ENCODE peak calls at places on chromosomes 7 and 10, in ten cellular contexts. One of them, this sample, is unnamed.

GRCh38 chr7:22332481-22332880 is 24.5 kb downstream of the RAPGEF5 start:
- DNase-seq in Peyer's patch: no peak
- DNase-seq in cerebellar cortex: no peak
- DNase-seq in stimulated activated CD4-positive, alpha-beta T cell treated with anti-CD3 and anti-CD28 coated beads, Interleukin-2, amount 100 ng/mL, for 48 hours: no peak
- DNase-seq in ACHN: peak; percentile 80
- DNase-seq in EL: no peak
- DNase-seq in GM12865: no peak
- DNase-seq in CD8-positive, alpha-beta T cell: no peak
- DNase-seq in kidney tubule cell: peak; percentile 73
- DNase-seq in IMR-90: no peak
- DNase-seq in this sample: no peak

GRCh38 chr10:27558612-27559020 is 54.5 kb downstream of the RAB18 start:
- DNase-seq in GM12865: peak; percentile 67
- DNase-seq in IMR-90: peak; percentile 55
- DNase-seq in stimulated activated CD4-positive, alpha-beta T cell treated with anti-CD3 and anti-CD28 coated beads, Interleukin-2, amount 100 ng/mL, for 48 hours: peak; percentile 2
- DNase-seq in ACHN: peak; percentile 56
- DNase-seq in Peyer's patch: no peak
- DNase-seq in kidney tubule cell: peak; percentile 64
- DNase-seq in cerebellar cortex: peak; percentile 55
- DNase-seq in EL: peak; percentile 79
- DNase-seq in CD8-positive, alpha-beta T cell: peak; percentile 19
- DNase-seq in this sample: peak; percentile 59

GRCh38 chr10:24929056-24929544 is 23.3 kb downstream of the PRTFDC1 start:
- DNase-seq in stimulated activated CD4-positive, alpha-beta T cell treated with anti-CD3 and anti-CD28 coated beads, Interleukin-2, amount 100 ng/mL, for 48 hours: no peak
- DNase-seq in GM12865: no peak
- DNase-seq in ACHN: no peak
- DNase-seq in cerebellar cortex: no peak
- DNase-seq in Peyer's patch: no peak
- DNase-seq in kidney tubule cell: no peak
- DNase-seq in EL: no peak
- DNase-seq in CD8-positive, alpha-beta T cell: no peak
- DNase-seq in IMR-90: no peak
- DNase-seq in this sample: no peak

GRCh38 chr7:84675633-84676034 is 481.0 kb upstream of the SEMA3A start:
- DNase-seq in EL: no peak
- DNase-seq in GM12865: peak; percentile 23
- DNase-seq in Peyer's patch: no peak
- DNase-seq in kidney tubule cell: peak; percentile 62
- DNase-seq in ACHN: no peak
- DNase-seq in CD8-positive, alpha-beta T cell: no peak
- DNase-seq in stimulated activated CD4-positive, alpha-beta T cell treated with anti-CD3 and anti-CD28 coated beads, Interleukin-2, amount 100 ng/mL, for 48 hours: no peak
- DNase-seq in cerebellar cortex: no peak
- DNase-seq in IMR-90: no peak
- DNase-seq in this sample: no peak

GRCh38 chr7:73903321-73904218 is 42.6 kb downstream of the TMEM270 start:
- DNase-seq in IMR-90: no peak
- DNase-seq in ACHN: no peak
- DNase-seq in stimulated activated CD4-positive, alpha-beta T cell treated with anti-CD3 and anti-CD28 coated beads, Interleukin-2, amount 100 ng/mL, for 48 hours: no peak
- DNase-seq in GM12865: no peak
- DNase-seq in kidney tubule cell: no peak
- DNase-seq in cerebellar cortex: no peak
- DNase-seq in CD8-positive, alpha-beta T cell: no peak
- DNase-seq in EL: no peak
- DNase-seq in Peyer's patch: no peak
- DNase-seq in this sample: no peak

GRCh38 chr7:155947051-155947450 is 134.8 kb upstream of the SHH start:
- DNase-seq in CD8-positive, alpha-beta T cell: no peak
- DNase-seq in cerebellar cortex: no peak
- DNase-seq in Peyer's patch: no peak
- DNase-seq in ACHN: peak; percentile 81
- DNase-seq in stimulated activated CD4-positive, alpha-beta T cell treated with anti-CD3 and anti-CD28 coated beads, Interleukin-2, amount 100 ng/mL, for 48 hours: no peak
- DNase-seq in IMR-90: peak; percentile 54
- DNase-seq in EL: no peak
- DNase-seq in kidney tubule cell: peak; percentile 92
- DNase-seq in GM12865: no peak
- DNase-seq in this sample: no peak

GRCh38 chr10:98144985-98145384 is 10.5 kb downstream of the R3HCC1L start:
- DNase-seq in cerebellar cortex: no peak
- DNase-seq in stimulated activated CD4-positive, alpha-beta T cell treated with anti-CD3 and anti-CD28 coated beads, Interleukin-2, amount 100 ng/mL, for 48 hours: no peak
- DNase-seq in CD8-positive, alpha-beta T cell: no peak
- DNase-seq in IMR-90: no peak
- DNase-seq in EL: no peak
- DNase-seq in GM12865: no peak
- DNase-seq in kidney tubule cell: no peak
- DNase-seq in Peyer's patch: no peak
- DNase-seq in ACHN: no peak
- DNase-seq in this sample: no peak

GRCh38 chr7:102125127-102125561 is 161.5 kb upstream of the SH2B2 start:
- DNase-seq in ACHN: peak; percentile 94
- DNase-seq in IMR-90: peak; percentile 93
- DNase-seq in EL: peak; percentile 90
- DNase-seq in GM12865: peak; percentile 82
- DNase-seq in Peyer's patch: no peak
- DNase-seq in cerebellar cortex: peak; percentile 66
- DNase-seq in stimulated activated CD4-positive, alpha-beta T cell treated with anti-CD3 and anti-CD28 coated beads, Interleukin-2, amount 100 ng/mL, for 48 hours: no peak
- DNase-seq in CD8-positive, alpha-beta T cell: no peak
- DNase-seq in kidney tubule cell: peak; percentile 89
- DNase-seq in this sample: peak; percentile 86

GRCh38 chr7:38229386-38229785 is 44.0 kb downstream of the TARP start:
- DNase-seq in kidney tubule cell: peak; percentile 40
- DNase-seq in EL: peak; percentile 36
- DNase-seq in GM12865: no peak
- DNase-seq in CD8-positive, alpha-beta T cell: no peak
- DNase-seq in ACHN: peak; percentile 60
- DNase-seq in Peyer's patch: no peak
- DNase-seq in cerebellar cortex: no peak
- DNase-seq in IMR-90: peak; percentile 62
- DNase-seq in stimulated activated CD4-positive, alpha-beta T cell treated with anti-CD3 and anti-CD28 coated beads, Interleukin-2, amount 100 ng/mL, for 48 hours: no peak
- DNase-seq in this sample: peak; percentile 28

GRCh38 chr10:22230331-22230833 is 12.6 kb upstream of the EBLN1 start:
- DNase-seq in GM12865: peak; percentile 60
- DNase-seq in IMR-90: peak; percentile 29
- DNase-seq in kidney tubule cell: peak; percentile 40
- DNase-seq in Peyer's patch: no peak
- DNase-seq in EL: peak; percentile 35
- DNase-seq in cerebellar cortex: peak; percentile 66
- DNase-seq in stimulated activated CD4-positive, alpha-beta T cell treated with anti-CD3 and anti-CD28 coated beads, Interleukin-2, amount 100 ng/mL, for 48 hours: no peak
- DNase-seq in ACHN: peak; percentile 35
- DNase-seq in CD8-positive, alpha-beta T cell: peak; percentile 29
- DNase-seq in this sample: peak; percentile 16

GRCh38 chr7:42269161-42269560 is 32.2 kb upstream of the GLI3 start:
- DNase-seq in EL: no peak
- DNase-seq in Peyer's patch: no peak
- DNase-seq in GM12865: peak; percentile 2
- DNase-seq in kidney tubule cell: peak; percentile 41
- DNase-seq in IMR-90: no peak
- DNase-seq in ACHN: no peak
- DNase-seq in CD8-positive, alpha-beta T cell: no peak
- DNase-seq in stimulated activated CD4-positive, alpha-beta T cell treated with anti-CD3 and anti-CD28 coated beads, Interleukin-2, amount 100 ng/mL, for 48 hours: no peak
- DNase-seq in cerebellar cortex: no peak
- DNase-seq in this sample: no peak

GRCh38 chr10:454860-455259 is 234.6 kb downstream of the DIP2C start:
- DNase-seq in ACHN: peak; percentile 89
- DNase-seq in cerebellar cortex: peak; percentile 38
- DNase-seq in GM12865: no peak
- DNase-seq in CD8-positive, alpha-beta T cell: no peak
- DNase-seq in Peyer's patch: no peak
- DNase-seq in EL: peak; percentile 98
- DNase-seq in stimulated activated CD4-positive, alpha-beta T cell treated with anti-CD3 and anti-CD28 coated beads, Interleukin-2, amount 100 ng/mL, for 48 hours: no peak
- DNase-seq in kidney tubule cell: peak; percentile 93
- DNase-seq in IMR-90: peak; percentile 92
- DNase-seq in this sample: peak; percentile 94

GRCh38 chr10:61408065-61408464 is 45.1 kb downstream of the TMEM26 start:
- DNase-seq in stimulated activated CD4-positive, alpha-beta T cell treated with anti-CD3 and anti-CD28 coated beads, Interleukin-2, amount 100 ng/mL, for 48 hours: no peak
- DNase-seq in kidney tubule cell: no peak
- DNase-seq in ACHN: no peak
- DNase-seq in cerebellar cortex: no peak
- DNase-seq in EL: no peak
- DNase-seq in GM12865: no peak
- DNase-seq in Peyer's patch: no peak
- DNase-seq in CD8-positive, alpha-beta T cell: no peak
- DNase-seq in IMR-90: peak; percentile 23
- DNase-seq in this sample: no peak

GRCh38 chr7:157432957-157433576 is 96.3 kb downstream of the DNAJB6 start:
- DNase-seq in cerebellar cortex: peak; percentile 42
- DNase-seq in EL: peak; percentile 33
- DNase-seq in CD8-positive, alpha-beta T cell: peak; percentile 64
- DNase-seq in stimulated activated CD4-positive, alpha-beta T cell treated with anti-CD3 and anti-CD28 coated beads, Interleukin-2, amount 100 ng/mL, for 48 hours: peak; percentile 60
- DNase-seq in Peyer's patch: peak; percentile 48
- DNase-seq in kidney tubule cell: peak; percentile 17
- DNase-seq in IMR-90: peak; percentile 17
- DNase-seq in GM12865: peak; percentile 42
- DNase-seq in ACHN: peak; percentile 53
- DNase-seq in this sample: peak; percentile 38

GRCh38 chr7:28272461-28272877 is 91.9 kb upstream of the JAZF1 start:
- DNase-seq in Peyer's patch: peak; percentile 46
- DNase-seq in EL: peak; percentile 60
- DNase-seq in ACHN: peak; percentile 68
- DNase-seq in cerebellar cortex: peak; percentile 63
- DNase-seq in stimulated activated CD4-positive, alpha-beta T cell treated with anti-CD3 and anti-CD28 coated beads, Interleukin-2, amount 100 ng/mL, for 48 hours: no peak
- DNase-seq in CD8-positive, alpha-beta T cell: peak; percentile 23
- DNase-seq in kidney tubule cell: peak; percentile 27
- DNase-seq in IMR-90: peak; percentile 68
- DNase-seq in GM12865: peak; percentile 9
- DNase-seq in this sample: peak; percentile 35

GRCh38 chr7:8217200-8218068 is 44.5 kb downstream of the ICA1 start:
- DNase-seq in CD8-positive, alpha-beta T cell: peak; percentile 55
- DNase-seq in IMR-90: peak; percentile 73
- DNase-seq in Peyer's patch: no peak
- DNase-seq in kidney tubule cell: peak; percentile 74
- DNase-seq in GM12865: peak; percentile 85
- DNase-seq in stimulated activated CD4-positive, alpha-beta T cell treated with anti-CD3 and anti-CD28 coated beads, Interleukin-2, amount 100 ng/mL, for 48 hours: peak; percentile 18
- DNase-seq in EL: peak; percentile 55
- DNase-seq in ACHN: peak; percentile 85
- DNase-seq in cerebellar cortex: peak; percentile 89
- DNase-seq in this sample: peak; percentile 76

GRCh38 chr7:155963771-155964195 is 151.5 kb upstream of the SHH start:
- DNase-seq in stimulated activated CD4-positive, alpha-beta T cell treated with anti-CD3 and anti-CD28 coated beads, Interleukin-2, amount 100 ng/mL, for 48 hours: no peak
- DNase-seq in cerebellar cortex: no peak
- DNase-seq in GM12865: no peak
- DNase-seq in ACHN: no peak
- DNase-seq in EL: no peak
- DNase-seq in CD8-positive, alpha-beta T cell: no peak
- DNase-seq in kidney tubule cell: no peak
- DNase-seq in Peyer's patch: no peak
- DNase-seq in IMR-90: no peak
- DNase-seq in this sample: no peak

GRCh38 chr7:69599211-69599878 is 1.1 kb downstream of the AUTS2 start:
- DNase-seq in EL: no peak
- DNase-seq in IMR-90: no peak
- DNase-seq in cerebellar cortex: no peak
- DNase-seq in Peyer's patch: no peak
- DNase-seq in ACHN: peak; percentile 17
- DNase-seq in stimulated activated CD4-positive, alpha-beta T cell treated with anti-CD3 and anti-CD28 coated beads, Interleukin-2, amount 100 ng/mL, for 48 hours: no peak
- DNase-seq in GM12865: peak; percentile 9
- DNase-seq in CD8-positive, alpha-beta T cell: no peak
- DNase-seq in kidney tubule cell: no peak
- DNase-seq in this sample: no peak

GRCh38 chr7:34839645-34840044 is 181.6 kb downstream of the NPSR1 start:
- DNase-seq in EL: no peak
- DNase-seq in kidney tubule cell: no peak
- DNase-seq in Peyer's patch: no peak
- DNase-seq in IMR-90: no peak
- DNase-seq in CD8-positive, alpha-beta T cell: no peak
- DNase-seq in GM12865: no peak
- DNase-seq in stimulated activated CD4-positive, alpha-beta T cell treated with anti-CD3 and anti-CD28 coated beads, Interleukin-2, amount 100 ng/mL, for 48 hours: no peak
- DNase-seq in ACHN: no peak
- DNase-seq in cerebellar cortex: no peak
- DNase-seq in this sample: no peak

GRCh38 chr7:101880536-101881443 is 63.4 kb downstream of the CUX1 start:
- DNase-seq in GM12865: no peak
- DNase-seq in Peyer's patch: no peak
- DNase-seq in cerebellar cortex: peak; percentile 70
- DNase-seq in IMR-90: peak; percentile 42
- DNase-seq in kidney tubule cell: peak; percentile 64
- DNase-seq in stimulated activated CD4-positive, alpha-beta T cell treated with anti-CD3 and anti-CD28 coated beads, Interleukin-2, amount 100 ng/mL, for 48 hours: no peak
- DNase-seq in EL: peak; percentile 31
- DNase-seq in ACHN: no peak
- DNase-seq in CD8-positive, alpha-beta T cell: no peak
- DNase-seq in this sample: peak; percentile 41

GRCh38 chr10:19628767-19629443 is 187.3 kb upstream of the PLXDC2 start:
- DNase-seq in cerebellar cortex: no peak
- DNase-seq in stimulated activated CD4-positive, alpha-beta T cell treated with anti-CD3 and anti-CD28 coated beads, Interleukin-2, amount 100 ng/mL, for 48 hours: no peak
- DNase-seq in kidney tubule cell: peak; percentile 42
- DNase-seq in EL: no peak
- DNase-seq in Peyer's patch: no peak
- DNase-seq in GM12865: no peak
- DNase-seq in IMR-90: no peak
- DNase-seq in ACHN: no peak
- DNase-seq in CD8-positive, alpha-beta T cell: no peak
- DNase-seq in this sample: no peak

GRCh38 chr10:67618116-67618515 is 77.9 kb downstream of the CTNNA3 start:
- DNase-seq in CD8-positive, alpha-beta T cell: no peak
- DNase-seq in kidney tubule cell: peak; percentile 16
- DNase-seq in stimulated activated CD4-positive, alpha-beta T cell treated with anti-CD3 and anti-CD28 coated beads, Interleukin-2, amount 100 ng/mL, for 48 hours: no peak
- DNase-seq in GM12865: no peak
- DNase-seq in Peyer's patch: no peak
- DNase-seq in EL: peak; percentile 82
- DNase-seq in IMR-90: peak; percentile 92
- DNase-seq in cerebellar cortex: no peak
- DNase-seq in ACHN: no peak
- DNase-seq in this sample: peak; percentile 54

GRCh38 chr10:87761153-87761552 is 56.9 kb downstream of the ATAD1 start:
- DNase-seq in Peyer's patch: no peak
- DNase-seq in ACHN: no peak
- DNase-seq in GM12865: no peak
- DNase-seq in cerebellar cortex: no peak
- DNase-seq in stimulated activated CD4-positive, alpha-beta T cell treated with anti-CD3 and anti-CD28 coated beads, Interleukin-2, amount 100 ng/mL, for 48 hours: no peak
- DNase-seq in EL: no peak
- DNase-seq in IMR-90: no peak
- DNase-seq in kidney tubule cell: no peak
- DNase-seq in CD8-positive, alpha-beta T cell: no peak
- DNase-seq in this sample: no peak

GRCh38 chr10:108112218-108112617 is 947.7 kb upstream of the SORCS1 start:
- DNase-seq in stimulated activated CD4-positive, alpha-beta T cell treated with anti-CD3 and anti-CD28 coated beads, Interleukin-2, amount 100 ng/mL, for 48 hours: no peak
- DNase-seq in cerebellar cortex: no peak
- DNase-seq in GM12865: no peak
- DNase-seq in kidney tubule cell: peak; percentile 2
- DNase-seq in Peyer's patch: no peak
- DNase-seq in EL: no peak
- DNase-seq in IMR-90: no peak
- DNase-seq in ACHN: peak; percentile 13
- DNase-seq in CD8-positive, alpha-beta T cell: no peak
- DNase-seq in this sample: no peak

GRCh38 chr10:91672021-91672608 is 39.2 kb upstream of the PPP1R3C start:
- DNase-seq in GM12865: no peak
- DNase-seq in stimulated activated CD4-positive, alpha-beta T cell treated with anti-CD3 and anti-CD28 coated beads, Interleukin-2, amount 100 ng/mL, for 48 hours: no peak
- DNase-seq in IMR-90: peak; percentile 82
- DNase-seq in EL: peak; percentile 92
- DNase-seq in kidney tubule cell: peak; percentile 60
- DNase-seq in cerebellar cortex: no peak
- DNase-seq in CD8-positive, alpha-beta T cell: no peak
- DNase-seq in Peyer's patch: no peak
- DNase-seq in ACHN: peak; percentile 32
- DNase-seq in this sample: peak; percentile 90

GRCh38 chr10:75202321-75203096 is 8.1 kb upstream of the VDAC2 start:
- DNase-seq in cerebellar cortex: no peak
- DNase-seq in CD8-positive, alpha-beta T cell: no peak
- DNase-seq in EL: peak; percentile 79
- DNase-seq in GM12865: no peak
- DNase-seq in kidney tubule cell: peak; percentile 65
- DNase-seq in ACHN: no peak
- DNase-seq in IMR-90: peak; percentile 70
- DNase-seq in stimulated activated CD4-positive, alpha-beta T cell treated with anti-CD3 and anti-CD28 coated beads, Interleukin-2, amount 100 ng/mL, for 48 hours: no peak
- DNase-seq in Peyer's patch: peak; percentile 73
- DNase-seq in this sample: peak; percentile 25

GRCh38 chr10:11162828-11163599 is 145.3 kb downstream of the CELF2 start:
- DNase-seq in stimulated activated CD4-positive, alpha-beta T cell treated with anti-CD3 and anti-CD28 coated beads, Interleukin-2, amount 100 ng/mL, for 48 hours: peak; percentile 49
- DNase-seq in ACHN: no peak
- DNase-seq in IMR-90: no peak
- DNase-seq in Peyer's patch: no peak
- DNase-seq in kidney tubule cell: no peak
- DNase-seq in EL: no peak
- DNase-seq in CD8-positive, alpha-beta T cell: peak; percentile 77
- DNase-seq in GM12865: peak; percentile 96
- DNase-seq in cerebellar cortex: no peak
- DNase-seq in this sample: no peak

GRCh38 chr10:58107506-58107905 is 160.2 kb downstream of the IPMK start:
- DNase-seq in IMR-90: peak; percentile 72
- DNase-seq in GM12865: no peak
- DNase-seq in cerebellar cortex: no peak
- DNase-seq in kidney tubule cell: peak; percentile 16
- DNase-seq in EL: peak; percentile 85
- DNase-seq in ACHN: peak; percentile 70
- DNase-seq in stimulated activated CD4-positive, alpha-beta T cell treated with anti-CD3 and anti-CD28 coated beads, Interleukin-2, amount 100 ng/mL, for 48 hours: no peak
- DNase-seq in CD8-positive, alpha-beta T cell: no peak
- DNase-seq in Peyer's patch: no peak
- DNase-seq in this sample: peak; percentile 82

This sample was measured in HFFc6.